ENCODE peak calls at places on chromosome 1, in nine cellular contexts. One of them, this sample, is unnamed.

GRCh38 chr1:206631085-206631509 is 4.2 kb upstream of the DYRK3 start:
- DNase-seq in OCI-LY7: peak; percentile 92
- DNase-seq in hepatocyte: peak; percentile 74
- DNase-seq in GM23338: peak; percentile 96
- DNase-seq in SK-N-SH: peak; percentile 58
- DNase-seq in HCT116: peak; percentile 88
- DNase-seq in MM.1S: peak; percentile 80
- DNase-seq in PC-9: peak; percentile 62
- DNase-seq in Karpas-422: peak; percentile 93
- DNase-seq in this sample: peak; percentile 78

GRCh38 chr1:156391145-156391677 is 22.2 kb downstream of the RHBG start:
- DNase-seq in OCI-LY7: no peak
- DNase-seq in hepatocyte: no peak
- DNase-seq in GM23338: no peak
- DNase-seq in SK-N-SH: no peak
- DNase-seq in HCT116: no peak
- DNase-seq in MM.1S: no peak
- DNase-seq in PC-9: no peak
- DNase-seq in Karpas-422: no peak
- DNase-seq in this sample: no peak

GRCh38 chr1:1203561-1204424 is 2.6 kb downstream of the TNFRSF18 start:
- DNase-seq in OCI-LY7: no peak
- DNase-seq in hepatocyte: no peak
- DNase-seq in GM23338: no peak
- DNase-seq in SK-N-SH: peak; percentile 74
- DNase-seq in HCT116: no peak
- DNase-seq in MM.1S: no peak
- DNase-seq in PC-9: no peak
- DNase-seq in Karpas-422: no peak
- DNase-seq in this sample: no peak

GRCh38 chr1:37995773-37996379 is 6.1 kb upstream of the SF3A3 start:
- DNase-seq in OCI-LY7: no peak
- DNase-seq in hepatocyte: peak; percentile 83
- DNase-seq in GM23338: peak; percentile 96
- DNase-seq in SK-N-SH: peak; percentile 86
- DNase-seq in HCT116: no peak
- DNase-seq in MM.1S: peak; percentile 37
- DNase-seq in PC-9: no peak
- DNase-seq in Karpas-422: no peak
- DNase-seq in this sample: peak; percentile 97

GRCh38 chr1:37922767-37923550 is 23.9 kb downstream of the INPP5B start:
- DNase-seq in OCI-LY7: peak; percentile 93
- DNase-seq in hepatocyte: no peak
- DNase-seq in GM23338: no peak
- DNase-seq in SK-N-SH: no peak
- DNase-seq in HCT116: no peak
- DNase-seq in MM.1S: no peak
- DNase-seq in PC-9: no peak
- DNase-seq in Karpas-422: peak; percentile 82
- DNase-seq in this sample: no peak

GRCh38 chr1:109649380-109649987 is 6.4 kb upstream of the GSTM4 start:
- DNase-seq in OCI-LY7: no peak
- DNase-seq in hepatocyte: no peak
- DNase-seq in GM23338: no peak
- DNase-seq in SK-N-SH: peak; percentile 56
- DNase-seq in HCT116: peak; percentile 18
- DNase-seq in MM.1S: no peak
- DNase-seq in PC-9: peak; percentile 26
- DNase-seq in Karpas-422: no peak
- DNase-seq in this sample: peak; percentile 76

GRCh38 chr1:115138271-115138670 is 49.0 kb upstream of the TSPAN2 start:
- DNase-seq in OCI-LY7: no peak
- DNase-seq in hepatocyte: no peak
- DNase-seq in GM23338: no peak
- DNase-seq in SK-N-SH: no peak
- DNase-seq in HCT116: no peak
- DNase-seq in MM.1S: no peak
- DNase-seq in PC-9: no peak
- DNase-seq in Karpas-422: no peak
- DNase-seq in this sample: no peak

GRCh38 chr1:184483101-184483813 is 96.4 kb downstream of the C1orf21 start:
- DNase-seq in OCI-LY7: no peak
- DNase-seq in hepatocyte: no peak
- DNase-seq in GM23338: no peak
- DNase-seq in SK-N-SH: no peak
- DNase-seq in HCT116: no peak
- DNase-seq in MM.1S: peak; percentile 57
- DNase-seq in PC-9: peak; percentile 88
- DNase-seq in Karpas-422: peak; percentile 48
- DNase-seq in this sample: peak; percentile 68

GRCh38 chr1:192852001-192852400 is 43.2 kb downstream of the RGS2 start:
- DNase-seq in OCI-LY7: no peak
- DNase-seq in hepatocyte: no peak
- DNase-seq in GM23338: no peak
- DNase-seq in SK-N-SH: no peak
- DNase-seq in HCT116: no peak
- DNase-seq in MM.1S: no peak
- DNase-seq in PC-9: no peak
- DNase-seq in Karpas-422: no peak
- DNase-seq in this sample: no peak

GRCh38 chr1:14977338-14977931 is 176.1 kb upstream of the TMEM51 start:
- DNase-seq in OCI-LY7: no peak
- DNase-seq in hepatocyte: no peak
- DNase-seq in GM23338: no peak
- DNase-seq in SK-N-SH: no peak
- DNase-seq in HCT116: no peak
- DNase-seq in MM.1S: no peak
- DNase-seq in PC-9: peak; percentile 38
- DNase-seq in Karpas-422: no peak
- DNase-seq in this sample: no peak

GRCh38 chr1:53578358-53578757 is 119.2 kb downstream of the DMRTB1 start:
- DNase-seq in OCI-LY7: no peak
- DNase-seq in hepatocyte: no peak
- DNase-seq in GM23338: no peak
- DNase-seq in SK-N-SH: no peak
- DNase-seq in HCT116: no peak
- DNase-seq in MM.1S: no peak
- DNase-seq in PC-9: no peak
- DNase-seq in Karpas-422: no peak
- DNase-seq in this sample: no peak

GRCh38 chr1:43298055-43298454 is 2.7 kb upstream of the TIE1 start:
- DNase-seq in OCI-LY7: no peak
- DNase-seq in hepatocyte: no peak
- DNase-seq in GM23338: no peak
- DNase-seq in SK-N-SH: no peak
- DNase-seq in HCT116: no peak
- DNase-seq in MM.1S: no peak
- DNase-seq in PC-9: no peak
- DNase-seq in Karpas-422: no peak
- DNase-seq in this sample: no peak

GRCh38 chr1:234545512-234546386 is 64.2 kb downstream of the IRF2BP2 start:
- DNase-seq in OCI-LY7: no peak
- DNase-seq in hepatocyte: peak; percentile 82
- DNase-seq in GM23338: no peak
- DNase-seq in SK-N-SH: no peak
- DNase-seq in HCT116: no peak
- DNase-seq in MM.1S: no peak
- DNase-seq in PC-9: no peak
- DNase-seq in Karpas-422: no peak
- DNase-seq in this sample: no peak

GRCh38 chr1:90854559-90854958 is 137.5 kb upstream of the BARHL2 start:
- DNase-seq in OCI-LY7: no peak
- DNase-seq in hepatocyte: no peak
- DNase-seq in GM23338: no peak
- DNase-seq in SK-N-SH: no peak
- DNase-seq in HCT116: no peak
- DNase-seq in MM.1S: no peak
- DNase-seq in PC-9: no peak
- DNase-seq in Karpas-422: no peak
- DNase-seq in this sample: no peak

GRCh38 chr1:229655781-229656180 is 29.7 kb downstream of the URB2 start:
- DNase-seq in OCI-LY7: no peak
- DNase-seq in hepatocyte: no peak
- DNase-seq in GM23338: no peak
- DNase-seq in SK-N-SH: no peak
- DNase-seq in HCT116: no peak
- DNase-seq in MM.1S: no peak
- DNase-seq in PC-9: no peak
- DNase-seq in Karpas-422: peak; percentile 20
- DNase-seq in this sample: no peak

GRCh38 chr1:218925777-218926176 is 247.9 kb upstream of the LYPLAL1 start:
- DNase-seq in OCI-LY7: no peak
- DNase-seq in hepatocyte: no peak
- DNase-seq in GM23338: no peak
- DNase-seq in SK-N-SH: no peak
- DNase-seq in HCT116: no peak
- DNase-seq in MM.1S: no peak
- DNase-seq in PC-9: no peak
- DNase-seq in Karpas-422: no peak
- DNase-seq in this sample: no peak

GRCh38 chr1:25647106-25647505 is 30.5 kb downstream of the MAN1C1 start:
- DNase-seq in OCI-LY7: no peak
- DNase-seq in hepatocyte: no peak
- DNase-seq in GM23338: no peak
- DNase-seq in SK-N-SH: no peak
- DNase-seq in HCT116: no peak
- DNase-seq in MM.1S: no peak
- DNase-seq in PC-9: no peak
- DNase-seq in Karpas-422: no peak
- DNase-seq in this sample: no peak

DNA sequence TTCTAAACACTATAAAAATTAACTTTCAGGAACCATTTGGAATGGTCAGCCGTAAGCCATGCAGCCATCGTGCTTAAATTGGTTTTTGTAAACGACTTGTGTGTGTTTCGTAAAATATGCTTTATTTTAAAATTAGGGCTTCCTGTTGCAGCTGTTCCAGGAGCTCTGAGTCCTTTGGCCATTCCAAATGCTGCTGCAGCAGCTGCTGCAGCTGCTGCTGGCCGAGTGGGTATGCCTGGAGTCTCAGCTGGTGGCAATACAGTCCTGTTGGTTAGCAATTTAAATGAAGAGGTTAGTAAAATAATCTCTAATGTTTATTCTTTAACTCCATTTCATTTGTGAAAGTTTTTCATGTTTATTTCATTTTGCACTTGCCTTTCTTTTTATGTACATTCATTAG is 83.1 kb downstream of the PTBP2 start:
- DNase-seq in OCI-LY7: no peak
- DNase-seq in hepatocyte: no peak
- DNase-seq in GM23338: peak; percentile 34
- DNase-seq in SK-N-SH: no peak
- DNase-seq in HCT116: no peak
- DNase-seq in MM.1S: no peak
- DNase-seq in PC-9: no peak
- DNase-seq in Karpas-422: no peak
- DNase-seq in this sample: no peak
- H3K9me2 ChIP-seq in OCI-LY7: no peaks in the 10 kb centered on the region
- H3K9me2 ChIP-seq in hepatocyte: no peaks in the 10 kb centered on the region
- H3K9me2 ChIP-seq in GM23338: no peaks in the 10 kb centered on the region
- H3K9me2 ChIP-seq in SK-N-SH: no peaks in the 10 kb centered on the region
- H3K9me2 ChIP-seq in HCT116: no peaks in the 10 kb centered on the region
- H3K9me2 ChIP-seq in MM.1S: no peaks in the 10 kb centered on the region
- H3K9me2 ChIP-seq in PC-9: no peaks in the 10 kb centered on the region
- H3K9me2 ChIP-seq in Karpas-422: no peaks in the 10 kb centered on the region
- H3K9me2 ChIP-seq in this sample: no peaks in the 10 kb centered on the region

GRCh38 chr1:169103002-169103401 is 3.5 kb upstream of the ATP1B1 start:
- DNase-seq in OCI-LY7: no peak
- DNase-seq in hepatocyte: no peak
- DNase-seq in GM23338: no peak
- DNase-seq in SK-N-SH: no peak
- DNase-seq in HCT116: no peak
- DNase-seq in MM.1S: no peak
- DNase-seq in PC-9: no peak
- DNase-seq in Karpas-422: no peak
- DNase-seq in this sample: no peak
- H3K4me3 ChIP-seq in OCI-LY7: no peak overlapping the region
- H3K4me3 ChIP-seq in hepatocyte: no peak overlapping the region
- H3K4me3 ChIP-seq in GM23338: no peak overlapping the region
- H3K4me3 ChIP-seq in SK-N-SH: no peak overlapping the region
- H3K4me3 ChIP-seq in HCT116: no peak overlapping the region
- H3K4me3 ChIP-seq in MM.1S: no peak overlapping the region
- H3K4me3 ChIP-seq in PC-9: no peak overlapping the region
- H3K4me3 ChIP-seq in Karpas-422: no peak overlapping the region
- H3K4me3 ChIP-seq in this sample: no peak overlapping the region

GRCh38 chr1:47351305-47351704 is 17.7 kb downstream of the CMPK1 start:
- DNase-seq in OCI-LY7: no peak
- DNase-seq in hepatocyte: no peak
- DNase-seq in GM23338: no peak
- DNase-seq in SK-N-SH: no peak
- DNase-seq in HCT116: no peak
- DNase-seq in MM.1S: peak; percentile 17
- DNase-seq in PC-9: no peak
- DNase-seq in Karpas-422: no peak
- DNase-seq in this sample: peak; percentile 49
- H3K9me2 ChIP-seq in OCI-LY7: no peaks in the 10 kb centered on the region
- H3K9me2 ChIP-seq in hepatocyte: no peaks in the 10 kb centered on the region
- H3K9me2 ChIP-seq in GM23338: no peaks in the 10 kb centered on the region
- H3K9me2 ChIP-seq in SK-N-SH: no peaks in the 10 kb centered on the region
- H3K9me2 ChIP-seq in HCT116: no peaks in the 10 kb centered on the region
- H3K9me2 ChIP-seq in MM.1S: no peaks in the 10 kb centered on the region
- H3K9me2 ChIP-seq in PC-9: no peaks in the 10 kb centered on the region
- H3K9me2 ChIP-seq in Karpas-422: no peaks in the 10 kb centered on the region
- H3K9me2 ChIP-seq in this sample: no peaks in the 10 kb centered on the region

GRCh38 chr1:72241397-72241796 is 40.9 kb downstream of the NEGR1 start:
- DNase-seq in OCI-LY7: no peak
- DNase-seq in hepatocyte: no peak
- DNase-seq in GM23338: no peak
- DNase-seq in SK-N-SH: no peak
- DNase-seq in HCT116: no peak
- DNase-seq in MM.1S: no peak
- DNase-seq in PC-9: no peak
- DNase-seq in Karpas-422: no peak
- DNase-seq in this sample: peak; percentile 57
- H3K4me3 ChIP-seq in OCI-LY7: no peak overlapping the region
- H3K4me3 ChIP-seq in hepatocyte: no peak overlapping the region
- H3K4me3 ChIP-seq in GM23338: no peak overlapping the region
- H3K4me3 ChIP-seq in SK-N-SH: no peak overlapping the region
- H3K4me3 ChIP-seq in HCT116: no peak overlapping the region
- H3K4me3 ChIP-seq in MM.1S: no peak overlapping the region
- H3K4me3 ChIP-seq in PC-9: no peak overlapping the region
- H3K4me3 ChIP-seq in Karpas-422: no peak overlapping the region
- H3K4me3 ChIP-seq in this sample: no peak overlapping the region